ENCODE peak calls at places on chromosomes 16 and 17, in nine cellular contexts. One of them, this sample, is unnamed.

GRCh38 chr17:12659500-12659899 is 6.2 kb upstream of the MYOCD start:
- DNase-seq in aorta: no peak
- DNase-seq in Calu3: no peak
- DNase-seq in AG08395: peak
- DNase-seq in fibroblast of the aortic adventitia: peak
- DNase-seq in endothelial cell: no peak
- DNase-seq in uterus: no peak
- DNase-seq in astrocyte of the spinal cord: peak
- DNase-seq in GM23338: no peak
- DNase-seq in this sample: no peak

GRCh38 chr17:45005700-45006099 is 37.6 kb upstream of the C1QL1 start:
- DNase-seq in astrocyte of the spinal cord: no peak
- DNase-seq in Calu3: no peak
- DNase-seq in aorta: no peak
- DNase-seq in endothelial cell: no peak
- DNase-seq in uterus: no peak
- DNase-seq in AG08395: no peak
- DNase-seq in fibroblast of the aortic adventitia: no peak
- DNase-seq in GM23338: no peak
- DNase-seq in this sample: no peak

GRCh38 chr16:49576941-49577340 is 203.3 kb downstream of the C16orf78 start:
- DNase-seq in endothelial cell: no peak
- DNase-seq in uterus: no peak
- DNase-seq in GM23338: no peak
- DNase-seq in astrocyte of the spinal cord: no peak
- DNase-seq in Calu3: no peak
- DNase-seq in aorta: no peak
- DNase-seq in fibroblast of the aortic adventitia: no peak
- DNase-seq in AG08395: no peak
- DNase-seq in this sample: no peak

GRCh38 chr16:75289189-75289588 is 37.8 kb upstream of the BCAR1 start:
- DNase-seq in aorta: no peak
- DNase-seq in astrocyte of the spinal cord: peak
- DNase-seq in GM23338: no peak
- DNase-seq in Calu3: no peak
- DNase-seq in AG08395: peak
- DNase-seq in endothelial cell: no peak
- DNase-seq in fibroblast of the aortic adventitia: peak
- DNase-seq in uterus: no peak
- DNase-seq in this sample: no peak

GRCh38 chr16:2964416-2965223 is 545 bp downstream of the KREMEN2 start:
- DNase-seq in Calu3: peak
- DNase-seq in astrocyte of the spinal cord: no peak
- DNase-seq in GM23338: peak
- DNase-seq in endothelial cell: peak
- DNase-seq in aorta: peak
- DNase-seq in fibroblast of the aortic adventitia: no peak
- DNase-seq in uterus: no peak
- DNase-seq in AG08395: no peak
- DNase-seq in this sample: peak

GRCh38 chr17:17782425-17783120 is 54.2 kb downstream of the SREBF1 start:
- DNase-seq in uterus: peak
- DNase-seq in astrocyte of the spinal cord: peak
- DNase-seq in endothelial cell: no peak
- DNase-seq in GM23338: peak
- DNase-seq in AG08395: no peak
- DNase-seq in aorta: no peak
- DNase-seq in fibroblast of the aortic adventitia: no peak
- DNase-seq in Calu3: peak
- DNase-seq in this sample: peak

GRCh38 chr17:20271016-20271610 is 196.2 kb downstream of the LGALS9B start:
- DNase-seq in aorta: no peak
- DNase-seq in AG08395: no peak
- DNase-seq in GM23338: peak
- DNase-seq in uterus: no peak
- DNase-seq in Calu3: no peak
- DNase-seq in fibroblast of the aortic adventitia: no peak
- DNase-seq in endothelial cell: no peak
- DNase-seq in astrocyte of the spinal cord: no peak
- DNase-seq in this sample: no peak

GRCh38 chr17:49290690-49291326 is 60.2 kb upstream of the PHOSPHO1 start:
- DNase-seq in endothelial cell: peak
- DNase-seq in fibroblast of the aortic adventitia: peak
- DNase-seq in Calu3: peak
- DNase-seq in AG08395: peak
- DNase-seq in astrocyte of the spinal cord: peak
- DNase-seq in uterus: no peak
- DNase-seq in aorta: no peak
- DNase-seq in GM23338: peak
- DNase-seq in this sample: peak

GRCh38 chr17:77330602-77331081 is 189.9 kb downstream of the SEC14L1 start:
- DNase-seq in GM23338: no peak
- DNase-seq in astrocyte of the spinal cord: no peak
- DNase-seq in aorta: no peak
- DNase-seq in Calu3: no peak
- DNase-seq in uterus: peak
- DNase-seq in AG08395: no peak
- DNase-seq in fibroblast of the aortic adventitia: no peak
- DNase-seq in endothelial cell: no peak
- DNase-seq in this sample: no peak

GRCh38 chr16:21088646-21089538 is 61.8 kb downstream of the DNAH3 start:
- DNase-seq in Calu3: no peak
- DNase-seq in astrocyte of the spinal cord: peak
- DNase-seq in endothelial cell: no peak
- DNase-seq in uterus: no peak
- DNase-seq in GM23338: no peak
- DNase-seq in AG08395: peak
- DNase-seq in aorta: no peak
- DNase-seq in fibroblast of the aortic adventitia: peak
- DNase-seq in this sample: no peak

GRCh38 chr16:24036614-24037013 is 200.8 kb downstream of the PRKCB start:
- DNase-seq in uterus: no peak
- DNase-seq in Calu3: peak
- DNase-seq in astrocyte of the spinal cord: peak
- DNase-seq in endothelial cell: peak
- DNase-seq in fibroblast of the aortic adventitia: peak
- DNase-seq in GM23338: peak
- DNase-seq in aorta: no peak
- DNase-seq in AG08395: peak
- DNase-seq in this sample: peak

GRCh38 chr17:69344939-69345338 is 18.0 kb upstream of the ABCA5 start:
- DNase-seq in AG08395: no peak
- DNase-seq in astrocyte of the spinal cord: no peak
- DNase-seq in Calu3: no peak
- DNase-seq in GM23338: no peak
- DNase-seq in fibroblast of the aortic adventitia: no peak
- DNase-seq in endothelial cell: no peak
- DNase-seq in uterus: no peak
- DNase-seq in aorta: no peak
- DNase-seq in this sample: no peak

GRCh38 chr16:57764341-57765159 is 29.0 kb downstream of the KATNB1 start:
- DNase-seq in uterus: no peak
- DNase-seq in Calu3: peak
- DNase-seq in AG08395: peak
- DNase-seq in fibroblast of the aortic adventitia: peak
- DNase-seq in GM23338: peak
- DNase-seq in endothelial cell: peak
- DNase-seq in astrocyte of the spinal cord: peak
- DNase-seq in aorta: peak
- DNase-seq in this sample: peak

GRCh38 chr17:77707546-77707945 is 251.0 kb upstream of the TNRC6C start:
- DNase-seq in fibroblast of the aortic adventitia: no peak
- DNase-seq in aorta: no peak
- DNase-seq in GM23338: no peak
- DNase-seq in AG08395: no peak
- DNase-seq in astrocyte of the spinal cord: no peak
- DNase-seq in Calu3: no peak
- DNase-seq in endothelial cell: no peak
- DNase-seq in uterus: no peak
- DNase-seq in this sample: no peak

GRCh38 chr17:6064855-6065254 is 5.3 kb upstream of the WSCD1 start:
- DNase-seq in fibroblast of the aortic adventitia: no peak
- DNase-seq in aorta: no peak
- DNase-seq in Calu3: no peak
- DNase-seq in GM23338: no peak
- DNase-seq in AG08395: no peak
- DNase-seq in astrocyte of the spinal cord: no peak
- DNase-seq in uterus: no peak
- DNase-seq in endothelial cell: no peak
- DNase-seq in this sample: no peak

GRCh38 chr16:19269098-19269497 is 16.4 kb upstream of the CLEC19A start:
- DNase-seq in uterus: no peak
- DNase-seq in aorta: no peak
- DNase-seq in endothelial cell: no peak
- DNase-seq in astrocyte of the spinal cord: no peak
- DNase-seq in Calu3: no peak
- DNase-seq in fibroblast of the aortic adventitia: no peak
- DNase-seq in AG08395: no peak
- DNase-seq in GM23338: no peak
- DNase-seq in this sample: no peak

GRCh38 chr16:85162478-85163277 is 50.4 kb upstream of the CIBAR2 start:
- DNase-seq in astrocyte of the spinal cord: peak
- DNase-seq in Calu3: no peak
- DNase-seq in fibroblast of the aortic adventitia: peak
- DNase-seq in GM23338: no peak
- DNase-seq in AG08395: peak
- DNase-seq in aorta: peak
- DNase-seq in endothelial cell: no peak
- DNase-seq in uterus: peak
- DNase-seq in this sample: peak

This sample was measured in SJCRH30.